ENCODE peak calls at places on chromosomes 11 and 22, in nine cellular contexts. Q is WTC11, E is MM.1S, F is epithelial cell of esophagus, G is fibroblast of mammary gland, R is mucosa of descending colon, B is dorsolateral prefrontal cortex, A is choroid plexus epithelial cell, Z is progenitor cell of endocrine pancreas. P is an unnamed sample.

GRCh38 chr11:119863811-119864601 is 135.0 kb upstream of the NECTIN1 start:
- DNase-seq in F (no peak), G (no peak), E (no peak), R (peak; percentile 85), A (no peak), Z (no peak), B (no peak), Q (peak; percentile 34), P (no peak)

GRCh38 chr11:35412285-35412684 is 7.1 kb downstream of the SLC1A2 start:
- DNase-seq in F (no peak), Q (no peak), Z (no peak), G (peak; percentile 26), R (no peak), E (no peak), A (no peak), B (no peak), P (peak; percentile 17)

GRCh38 chr11:27678242-27678641 is 22.0 kb downstream of the BDNF start:
- DNase-seq in E (no peak), Z (no peak), B (no peak), Q (no peak), G (no peak), R (no peak), F (no peak), A (peak; percentile 77), P (no peak)

GRCh38 chr22:20751185-20751851 is 22.6 kb upstream of the SERPIND1 start:
- DNase-seq in E (no peak), Q (peak; percentile 70), F (no peak), B (no peak), R (no peak), Z (no peak), A (peak; percentile 13), G (no peak), P (no peak)

GRCh38 chr22:47795477-47796127 is 1033.2 kb downstream of the TBC1D22A start:
- DNase-seq in E (no peak), R (no peak), Z (no peak), B (no peak), A (no peak), Q (no peak), G (no peak), F (no peak), P (no peak)

GRCh38 chr22:27552863-27553262 is 248.7 kb downstream of the MN1 start:
- DNase-seq in E (no peak), Z (no peak), B (no peak), G (no peak), F (no peak), R (no peak), Q (no peak), A (no peak), P (no peak)

GRCh38 chr11:107651672-107652071 is 60.2 kb downstream of the SLN start:
- DNase-seq in F (no peak), R (no peak), A (no peak), B (no peak), G (peak; percentile 7), Q (no peak), E (no peak), Z (no peak), P (no peak)

GRCh38 chr22:30080805-30081204 is 541 bp downstream of the HORMAD2 start:
- DNase-seq in B (no peak), G (no peak), Z (no peak), Q (no peak), A (no peak), R (no peak), E (no peak), F (no peak), P (no peak)

GRCh38 chr11:64247729-64248531 is 1.2 kb upstream of the PPP1R14B start:
- DNase-seq in G (no peak), E (no peak), A (no peak), Z (no peak), F (no peak), Q (no peak), R (no peak), B (no peak), P (no peak)

GRCh38 chr11:34926831-34927132 is 10.4 kb downstream of the PDHX start:
- DNase-seq in R (no peak), Z (no peak), Q (no peak), E (no peak), G (peak; percentile 65), F (no peak), A (peak; percentile 41), B (no peak), P (no peak)

DNA sequence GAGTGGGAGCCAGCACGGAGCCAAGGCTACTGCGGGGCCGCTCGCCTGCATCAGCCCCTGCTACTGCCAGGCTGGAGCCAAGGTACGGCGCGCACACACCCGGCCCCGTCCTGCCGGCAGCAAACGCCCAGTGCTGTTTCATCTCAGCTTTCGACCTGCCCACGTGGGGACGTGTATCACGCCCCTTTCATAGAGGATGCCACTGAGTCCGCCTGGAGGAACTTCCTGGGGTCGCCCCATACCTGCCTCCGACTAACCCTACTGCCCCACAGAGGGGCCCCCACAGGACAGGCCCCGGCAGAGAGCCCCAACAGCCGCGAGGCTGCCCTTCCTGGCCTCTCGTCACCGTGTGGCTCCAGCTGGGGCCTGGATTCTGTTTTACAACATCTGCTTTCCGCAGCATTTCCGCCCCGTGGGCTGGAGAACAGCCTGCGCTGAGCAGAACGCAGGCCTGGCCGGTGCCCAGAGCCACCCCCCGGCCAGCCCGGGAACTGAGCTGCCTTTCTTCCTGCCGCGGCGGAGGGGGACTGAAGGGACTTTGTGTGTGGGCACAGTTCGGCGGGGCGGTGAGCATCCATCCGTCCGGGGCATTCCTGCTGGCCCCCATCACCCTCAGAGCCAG is 22.9 kb upstream of the ARHGAP8 start:
- DNase-seq in A (peak; percentile 79), Q (no peak), F (no peak), G (peak; percentile 66), B (peak; percentile 73), Z (no peak), R (peak; percentile 53), E (no peak), P (no peak)
- TF ChIP-seq CTCF in A (peak; percentile 65), Q (no peak), F (no peak), G (peak; percentile 15), B (no peak), Z (no peak), R (no peak), E (no peak), P (no peak)

DNA sequence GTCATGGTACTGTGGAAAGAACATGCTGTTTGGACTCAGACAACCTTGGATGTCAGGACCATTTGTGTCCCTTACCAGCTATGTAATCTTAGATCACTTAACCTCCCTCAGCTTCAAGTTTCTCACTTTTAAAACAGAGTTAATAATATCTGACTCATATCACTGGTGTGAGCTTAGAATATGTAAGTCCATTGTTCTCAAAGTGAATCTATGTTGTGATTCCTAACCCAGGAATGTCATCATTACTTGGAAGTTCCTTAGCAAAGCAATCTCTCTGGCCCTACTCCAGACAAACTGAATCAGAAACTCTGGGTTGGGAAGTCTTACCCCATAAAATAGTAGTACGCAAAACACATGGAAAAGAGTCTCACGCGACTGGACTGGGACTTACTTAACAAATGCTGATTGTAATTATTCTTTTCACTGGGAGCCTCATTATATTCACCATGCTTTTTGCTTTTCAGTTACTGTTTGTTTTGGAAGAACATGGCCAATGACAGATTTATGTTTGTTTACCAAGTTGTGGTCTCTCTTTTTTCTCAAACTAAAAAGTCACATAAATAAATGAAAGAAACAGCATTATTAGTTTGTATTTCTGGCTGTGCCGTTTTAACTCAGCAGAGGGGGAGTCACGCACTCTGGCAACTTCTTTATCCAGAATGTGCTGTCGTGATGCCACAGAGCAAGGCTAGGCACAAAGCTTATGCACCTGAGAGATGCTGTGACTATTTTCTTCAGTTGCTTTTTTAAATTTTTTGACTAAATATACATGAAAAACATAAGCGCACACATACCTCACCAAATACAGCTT is 217.7 kb upstream of the CTSC start:
- DNase-seq in F (peak; percentile 99), Z (no peak), A (peak; percentile 89), G (peak; percentile 100), B (no peak), E (no peak), Q (no peak), R (no peak), P (peak; percentile 98)
- TF ChIP-seq CTCF in F (no peak), Z (no peak), A (no peak), G (no peak), B (no peak), E (no peak), Q (no peak), R (no peak), P (no peak)

GRCh38 chr11:72750556-72751292 is 1.5 kb downstream of the ARAP1 start:
- DNase-seq in G (no peak), E (no peak), Q (no peak), A (no peak), F (no peak), R (no peak), B (no peak), Z (no peak), P (no peak)

GRCh38 chr11:72753341-72754148 is 1.3 kb upstream of the ARAP1 start:
- DNase-seq in E (no peak), B (no peak), R (no peak), A (no peak), Z (no peak), F (no peak), Q (no peak), G (no peak), P (no peak)

GRCh38 chr11:72754149-72754543 is 1.9 kb upstream of the ARAP1 start:
- DNase-seq in B (no peak), G (no peak), R (no peak), Q (no peak), A (no peak), Z (no peak), F (no peak), E (no peak), P (no peak)

GRCh38 chr11:72751293-72752087 is 718 bp downstream of the ARAP1 start:
- DNase-seq in Z (no peak), E (no peak), G (no peak), F (no peak), A (no peak), B (no peak), R (no peak), Q (no peak), P (no peak)

GRCh38 chr11:72752088-72752914 is at the start of gene ARAP1:
- DNase-seq in E (peak; percentile 68), A (peak; percentile 70), G (peak; percentile 39), F (peak; percentile 69), Z (peak; percentile 55), Q (peak; percentile 76), R (peak; percentile 87), B (peak; percentile 70), P (peak; percentile 69)
- TF ChIP-seq CTCF in E (no peak), A (peak; percentile 25), G (no peak), F (no peak), Z (no peak), Q (no peak), R (no peak), B (no peak), P (no peak)

DNA sequence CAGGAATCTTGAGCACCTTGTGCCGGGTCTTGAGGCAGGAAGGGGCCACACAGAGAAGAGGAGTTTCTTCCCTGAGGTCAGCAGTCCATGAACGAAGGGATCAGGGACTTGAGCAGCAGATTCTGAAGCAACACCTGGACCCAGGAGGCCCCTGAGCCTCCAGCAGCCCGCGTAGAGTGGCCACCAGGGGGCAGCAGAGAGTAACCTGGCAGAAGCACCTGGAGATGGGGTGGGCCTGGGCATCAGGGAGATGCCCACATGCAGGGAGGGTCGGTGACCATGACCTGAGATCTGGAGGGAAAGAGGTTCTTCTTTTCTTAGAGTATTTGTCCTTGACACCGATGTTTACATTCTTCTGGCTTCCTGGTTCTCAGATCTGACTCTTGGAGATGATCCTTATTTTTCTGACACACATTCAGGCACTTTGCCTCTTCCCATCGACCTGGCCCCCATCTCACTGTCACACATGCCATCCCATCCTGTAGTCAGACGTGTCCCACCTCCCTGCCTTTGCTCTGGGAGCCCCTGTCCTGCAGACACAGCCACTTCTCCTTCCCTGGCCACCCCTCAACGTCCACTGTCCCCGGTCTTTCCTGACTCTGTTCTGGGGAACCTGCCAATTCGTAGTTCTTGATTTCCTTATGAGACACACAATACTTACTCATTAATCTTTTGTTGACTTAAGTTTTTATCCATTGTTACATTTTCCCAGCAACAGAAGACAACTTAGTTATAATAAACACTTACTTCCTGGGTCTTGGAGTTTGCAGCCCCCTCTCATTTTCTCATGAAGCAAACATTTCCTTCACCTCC is 66.5 kb downstream of the GGTLC2 start:
- DNase-seq in A (peak; percentile 55), G (peak; percentile 67), R (peak; percentile 81), Z (peak; percentile 72), E (peak; percentile 52), B (no peak), Q (peak; percentile 83), F (peak; percentile 41), P (peak; percentile 60)
- TF ChIP-seq CTCF in A (peak; percentile 96), G (peak; percentile 87), R (peak; percentile 98), Z (peak; percentile 95), E (peak; percentile 83), B (peak; percentile 69), Q (peak; percentile 96), F (peak; percentile 95), P (peak; percentile 95)